ENCODE peak calls at places on chromosomes 1 and 21, in six cellular contexts. X is A549, E is HepG2, Y is endothelial cell of umbilical vein, M is K562, H is GM12878. L is an unnamed sample.

GRCh38 chr21:46425061-46425460 is 33.6 kb upstream of the DIP2A start:
- DNase-seq in X (no peak), E (no peak), Y (no peak), M (no peak), H (no peak), L (no peak)

GRCh38 chr1:246111570-246111969 is 395.5 kb downstream of the SMYD3 start:
- DNase-seq in X (no peak), E (no peak), Y (no peak), M (peak), H (no peak), L (no peak)

GRCh38 chr1:156938813-156939212 is 18.4 kb downstream of the LRRC71 start:
- DNase-seq in X (no peak), E (no peak), Y (no peak), M (no peak), H (no peak), L (no peak)

GRCh38 chr1:78408830-78409229 is 81.9 kb upstream of the PTGFR start:
- DNase-seq in X (no peak), E (no peak), Y (no peak), M (no peak), H (no peak), L (no peak)

GRCh38 chr21:45325206-45326168 is 37.8 kb upstream of the POFUT2 start:
- DNase-seq in X (no peak), E (no peak), Y (no peak), M (no peak), H (no peak), L (peak)

GRCh38 chr1:31733389-31734219 is 29.8 kb upstream of the COL16A1 start:
- DNase-seq in X (no peak), E (no peak), Y (no peak), M (no peak), H (no peak), L (no peak)

GRCh38 chr1:219459321-219460105 is 153.4 kb downstream of the ZC3H11B start:
- DNase-seq in X (no peak), E (no peak), Y (no peak), M (no peak), H (no peak), L (no peak)

GRCh38 chr21:43842742-43843141 is 22.3 kb upstream of the AGPAT3 start:
- DNase-seq in X (no peak), E (no peak), Y (no peak), M (no peak), H (no peak), L (peak)

GRCh38 chr1:212270564-212270963 is 14.6 kb upstream of the PPP2R5A start:
- DNase-seq in X (no peak), E (no peak), Y (no peak), M (no peak), H (no peak), L (no peak)

GRCh38 chr1:232613752-232614381 is 16.1 kb downstream of the SIPA1L2 start:
- DNase-seq in X (no peak), E (no peak), Y (peak), M (no peak), H (no peak), L (no peak)

GRCh38 chr1:16393255-16394177 is 26.5 kb downstream of the SZRD1 start:
- DNase-seq in X (no peak), E (no peak), Y (no peak), M (no peak), H (no peak), L (no peak)

GRCh38 chr1:215958836-215959235 is 391.7 kb downstream of the KCTD3 start:
- DNase-seq in X (no peak), E (no peak), Y (no peak), M (no peak), H (no peak), L (no peak)

GRCh38 chr1:205849619-205850355 is at the start of gene PM20D1:
- DNase-seq in X (no peak), E (no peak), Y (peak), M (peak), H (no peak), L (no peak)

GRCh38 chr1:185670187-185670627 is 64.0 kb upstream of the HMCN1 start:
- DNase-seq in X (no peak), E (no peak), Y (peak), M (peak), H (no peak), L (peak)

GRCh38 chr1:202159534-202160371 is 649 bp downstream of the PTPN7 start:
- DNase-seq in X (no peak), E (no peak), Y (no peak), M (peak), H (no peak), L (peak)

GRCh38 chr1:1543706-1544099 is 3.3 kb upstream of the TMEM240 start:
- DNase-seq in X (no peak), E (no peak), Y (no peak), M (no peak), H (no peak), L (no peak)

GRCh38 chr1:26391450-26391849 is 18.9 kb upstream of the ZNF683 start:
- DNase-seq in X (peak), E (peak), Y (peak), M (peak), H (no peak), L (peak)

GRCh38 chr1:64934115-64934880 is 32.1 kb downstream of the JAK1 start:
- DNase-seq in X (peak), E (peak), Y (peak), M (peak), H (no peak), L (peak)

GRCh38 chr1:175690298-175690697 is 53.1 kb downstream of the TNR start:
- DNase-seq in X (no peak), E (no peak), Y (no peak), M (no peak), H (no peak), L (no peak)

GRCh38 chr21:37667380-37667779 is 248.9 kb downstream of the KCNJ6 start:
- DNase-seq in X (no peak), E (no peak), Y (no peak), M (no peak), H (no peak), L (no peak)

GRCh38 chr21:38352536-38353219 is 95.9 kb downstream of the KCNJ15 start:
- DNase-seq in X (peak), E (peak), Y (peak), M (peak), H (no peak), L (peak)

GRCh38 chr1:66777846-66778245 is 23.2 kb downstream of the INSL5 start:
- DNase-seq in X (no peak), E (no peak), Y (no peak), M (no peak), H (no peak), L (no peak)

GRCh38 chr1:247324204-247324787 is 7.4 kb downstream of the ZNF496 start:
- DNase-seq in X (no peak), E (peak), Y (no peak), M (no peak), H (no peak), L (no peak)

GRCh38 chr1:203765029-203765837 is at the start of gene LAX1:
- DNase-seq in X (no peak), E (no peak), Y (peak), M (peak), H (peak), L (no peak)

GRCh38 chr1:96746440-96747223 is 25.0 kb downstream of the PTBP2 start:
- DNase-seq in X (no peak), E (no peak), Y (no peak), M (no peak), H (no peak), L (no peak)

GRCh38 chr1:36741066-36741465 is 258.4 kb upstream of the CSF3R start:
- DNase-seq in X (no peak), E (no peak), Y (no peak), M (no peak), H (no peak), L (no peak)

GRCh38 chr1:23163395-23163794 is 5.3 kb downstream of the LUZP1 start:
- DNase-seq in X (no peak), E (no peak), Y (no peak), M (no peak), H (no peak), L (no peak)

GRCh38 chr1:61141288-61142044 is 59.1 kb downstream of the NFIA start:
- DNase-seq in X (peak), E (peak), Y (peak), M (peak), H (no peak), L (peak)
- TF ChIP-seq MYC in X (no peak), E (no peak), Y (no peak), M (no peak), H (no peak), L (no peak)

GRCh38 chr1:92655197-92655801 is 129.6 kb downstream of the EVI5 start:
- DNase-seq in X (no peak), E (no peak), Y (peak), M (no peak), H (no peak), L (no peak)
- TF ChIP-seq MYC in X (no peak), E (no peak), Y (no peak), M (no peak), H (no peak), L (no peak)

DNA sequence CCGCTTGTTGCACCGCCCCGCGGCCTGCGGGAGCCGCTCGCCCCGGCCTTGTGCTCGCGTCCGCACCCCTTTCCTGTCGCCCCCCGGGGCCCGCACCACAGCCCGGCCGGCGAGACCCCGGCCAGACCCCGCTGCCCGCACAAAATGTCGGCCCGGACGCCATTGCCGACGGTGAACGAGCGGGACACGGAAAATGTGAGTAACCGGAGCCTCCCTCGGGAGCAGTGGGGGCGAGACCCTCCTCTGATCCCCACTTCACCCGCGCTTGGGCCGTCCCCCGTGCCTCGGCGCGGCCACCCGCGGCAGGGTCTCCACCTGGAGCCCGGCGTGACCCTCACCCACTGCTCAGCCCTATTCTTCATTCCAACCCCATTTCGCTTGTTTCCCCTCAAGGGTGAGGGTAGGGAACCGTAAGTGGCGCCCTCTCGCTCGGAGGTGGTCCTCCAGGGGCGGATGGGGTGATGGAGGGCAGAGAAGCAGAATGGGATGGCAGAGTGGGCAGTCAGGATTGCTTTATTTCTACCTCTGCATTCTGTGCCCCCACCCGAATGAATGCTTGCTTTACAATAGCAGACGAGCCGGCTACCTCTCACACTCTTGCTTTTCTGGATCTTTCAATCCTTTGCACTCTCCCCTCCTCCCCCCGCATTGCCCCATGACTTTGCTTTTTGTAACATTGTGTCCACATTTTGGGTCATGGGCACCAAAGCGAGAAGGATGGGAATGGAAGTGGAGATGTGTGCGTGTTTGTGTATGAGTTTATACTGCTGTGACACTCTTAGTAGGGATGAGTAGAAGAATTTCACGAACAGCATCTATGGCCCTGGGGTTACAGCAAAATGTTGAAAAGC is 968 bp downstream of the MARK1 start:
- DNase-seq in X (no peak), E (no peak), Y (peak), M (no peak), H (no peak), L (no peak)
- TF ChIP-seq MYC in X (no peak), E (no peak), Y (no peak), M (no peak), H (no peak), L (no peak)

DNA sequence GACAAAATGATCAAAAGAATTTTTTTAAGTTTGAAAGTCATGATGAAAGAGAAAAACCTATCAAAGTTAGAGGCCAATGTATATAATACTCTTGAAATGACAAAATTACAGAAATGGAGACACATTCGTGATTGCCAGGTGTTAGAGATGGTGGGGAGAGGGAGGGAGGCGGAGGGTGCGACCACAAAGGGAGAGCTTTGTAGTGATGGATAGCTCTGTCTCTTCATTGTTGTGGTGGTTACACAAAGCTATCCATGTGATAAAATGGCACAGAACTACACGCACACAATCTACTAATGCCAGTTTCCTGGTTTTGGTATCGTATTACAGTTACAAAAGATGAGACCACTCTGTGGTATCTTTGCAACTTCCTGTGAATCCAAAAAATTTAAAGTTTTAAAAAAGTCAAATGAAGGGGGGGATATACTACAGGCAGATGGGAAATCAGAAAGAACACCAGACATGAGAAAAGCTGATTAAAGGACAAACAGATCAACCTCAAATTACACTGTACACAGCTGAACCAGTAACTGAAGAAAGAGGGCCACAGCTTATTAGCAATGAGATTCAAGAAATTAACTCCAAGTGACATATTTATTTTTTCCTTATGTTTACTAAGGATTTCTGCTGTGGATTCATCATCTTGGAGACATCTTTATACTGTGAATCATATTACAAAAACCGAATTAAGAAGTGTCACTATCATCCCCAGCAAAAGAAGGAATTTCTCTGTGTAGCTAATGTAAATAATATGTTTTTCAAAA is 199.1 kb downstream of the SLC45A1 start:
- DNase-seq in X (no peak), E (no peak), Y (no peak), M (peak), H (no peak), L (peak)
- TF ChIP-seq MYC in X (no peak), E (no peak), Y (no peak), M (no peak), H (no peak), L (no peak)

GRCh38 chr1:42753070-42753469 is 13.0 kb upstream of the CLDN19 start:
- DNase-seq in X (no peak), E (no peak), Y (no peak), M (no peak), H (no peak), L (no peak)
- TF ChIP-seq MYC in X (no peak), E (no peak), Y (no peak), M (no peak), H (no peak), L (no peak)

GRCh38 chr1:6523566-6523965 is 30.7 kb downstream of the NOL9 start:
- DNase-seq in X (peak), E (peak), Y (peak), M (peak), H (no peak), L (peak)
- TF ChIP-seq MYC in X (no peak), E (no peak), Y (no peak), M (no peak), H (no peak), L (no peak)

DNA sequence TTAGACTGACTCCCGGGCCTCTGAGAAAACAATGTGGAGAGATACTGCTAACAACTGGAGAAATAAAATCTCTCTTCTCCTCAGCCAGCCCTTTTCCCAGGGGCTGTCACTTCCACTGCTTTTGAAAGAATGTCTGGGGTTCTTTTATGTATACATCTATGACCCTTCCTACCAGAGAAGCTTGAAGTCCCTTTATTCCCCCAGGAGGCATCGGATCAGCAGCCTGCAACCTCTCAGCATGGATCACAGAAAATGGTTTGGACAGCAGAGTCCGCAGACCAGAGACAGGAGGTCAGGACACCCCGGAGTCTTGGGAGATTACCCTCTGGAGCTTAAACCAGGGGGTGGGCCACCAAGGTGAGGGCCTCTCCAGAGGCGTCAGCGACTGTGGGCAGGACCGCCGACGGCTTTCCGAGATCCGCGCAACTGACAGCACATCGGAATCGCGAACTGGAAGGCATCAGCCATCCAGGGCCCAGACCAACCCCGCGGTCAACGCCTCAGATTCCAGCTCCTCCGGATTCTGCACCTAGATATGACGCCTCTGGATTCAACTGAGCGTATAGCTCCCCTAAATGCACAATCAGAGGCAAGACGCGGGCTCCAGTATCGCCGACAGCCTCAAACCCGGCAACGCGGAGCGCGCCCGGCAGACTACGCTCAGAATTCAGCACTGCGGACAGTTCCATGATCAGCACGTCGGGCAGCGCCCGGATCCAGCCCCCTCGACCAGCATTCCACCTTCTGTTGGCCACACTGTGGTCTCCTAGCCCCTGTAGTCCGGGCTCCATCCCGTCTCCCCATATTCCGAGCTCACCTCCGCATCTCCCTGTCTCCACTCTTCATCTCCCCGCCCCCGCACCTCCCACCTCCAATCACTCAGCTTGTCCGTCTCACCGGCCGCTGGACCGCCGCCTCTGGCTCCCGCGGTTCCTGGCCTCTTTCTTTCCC is 854 bp downstream of the EPHA10 start:
- DNase-seq in X (no peak), E (peak), Y (peak), M (peak), H (no peak), L (peak)
- TF ChIP-seq MYC in X (no peak), E (peak), Y (no peak), M (no peak), H (no peak), L (no peak)